ENCODE peak calls at places on chromosomes 4 and X, in nine cellular contexts. C, X, S, Y, E, P, A, B and H are unnamed samples.

GRCh38 chrX:34654939-34655338 is 2.1 kb downstream of the TMEM47 start:
- DNase-seq in Y (no peak), X (no peak), E (no peak), B (no peak), P (no peak), A (peak), S (no peak), C (no peak), H (no peak)

GRCh38 chr4:34953145-34953799 is 1291.0 kb downstream of the ARAP2 start:
- DNase-seq in P (no peak), S (no peak), Y (no peak), C (no peak), E (no peak), B (no peak), X (peak), A (no peak), H (no peak)

GRCh38 chr4:168835880-168836454 is 174.1 kb downstream of the CBR4 start:
- DNase-seq in B (no peak), Y (no peak), P (no peak), S (no peak), A (no peak), E (no peak), C (peak), X (no peak), H (no peak)

GRCh38 chr4:54745031-54745770 is 87.4 kb downstream of the KIT start:
- DNase-seq in E (no peak), S (no peak), C (no peak), A (no peak), B (no peak), P (no peak), X (no peak), Y (no peak), H (no peak)

GRCh38 chrX:104445591-104445990 is 120.4 kb upstream of the IL1RAPL2 start:
- DNase-seq in A (no peak), C (no peak), S (no peak), X (no peak), P (no peak), E (no peak), B (no peak), Y (no peak), H (no peak)

GRCh38 chr4:83664741-83665140 is 128.8 kb downstream of the GPAT3 start:
- DNase-seq in Y (no peak), P (no peak), S (no peak), X (no peak), A (no peak), B (no peak), C (no peak), E (no peak), H (no peak)

GRCh38 chr4:84089652-84090437 is 409.2 kb downstream of the NKX6-1 start:
- DNase-seq in E (no peak), P (no peak), B (no peak), S (no peak), X (no peak), C (no peak), A (no peak), Y (no peak), H (no peak)

GRCh38 chr4:149980941-149981340 is 97.3 kb upstream of the DCLK2 start:
- DNase-seq in X (peak), B (peak), A (peak), C (no peak), S (peak), Y (peak), P (peak), E (peak), H (peak)

GRCh38 chrX:40247848-40248622 is 150.3 kb upstream of the BCOR start:
- DNase-seq in A (no peak), Y (no peak), S (no peak), E (peak), X (no peak), P (no peak), C (no peak), B (no peak), H (no peak)

GRCh38 chr4:113052379-113052951 is 3.0 kb downstream of the ANK2 start:
- DNase-seq in S (no peak), A (peak), Y (peak), E (no peak), X (no peak), C (no peak), B (no peak), P (peak), H (no peak)

GRCh38 chr4:53128959-53129358 is 236.9 kb downstream of the SCFD2 start:
- DNase-seq in Y (no peak), A (no peak), B (no peak), E (no peak), C (no peak), S (no peak), X (no peak), P (no peak), H (no peak)

GRCh38 chrX:10579018-10579752 is 41.2 kb downstream of the MID1 start:
- DNase-seq in X (no peak), C (no peak), Y (no peak), E (no peak), A (peak), P (no peak), S (peak), B (no peak), H (no peak)

GRCh38 chr4:137949746-137950145 is 292.4 kb downstream of the SLC7A11 start:
- DNase-seq in Y (no peak), P (no peak), C (no peak), A (peak), S (no peak), B (no peak), E (no peak), X (no peak), H (no peak)

GRCh38 chr4:180057198-180057821 is 2185.9 kb upstream of the TENM3 start:
- DNase-seq in X (peak), A (peak), C (no peak), P (no peak), E (peak), B (no peak), Y (no peak), S (peak), H (no peak)

GRCh38 chrX:20421275-20421674 is 154.6 kb upstream of the RPS6KA3 start:
- DNase-seq in S (peak), A (peak), Y (no peak), E (no peak), B (no peak), P (no peak), C (no peak), X (no peak), H (no peak)

GRCh38 chrX:39247536-39247935 is 446.3 kb downstream of the MID1IP1 start:
- DNase-seq in P (no peak), Y (no peak), S (no peak), C (no peak), A (no peak), E (no peak), X (no peak), B (no peak), H (no peak)

GRCh38 chr4:144480068-144480467 is 165.9 kb upstream of the HHIP start:
- DNase-seq in X (no peak), Y (no peak), S (no peak), C (no peak), E (no peak), B (no peak), A (no peak), P (no peak), H (no peak)

GRCh38 chrX:148035371-148035770 is 54.2 kb downstream of the FMR1NB start:
- DNase-seq in S (no peak), P (no peak), A (no peak), E (no peak), Y (no peak), B (no peak), C (no peak), X (no peak), H (no peak)

GRCh38 chr4:137307806-137308205 is 224.5 kb downstream of the PCDH18 start:
- DNase-seq in S (peak), B (no peak), E (no peak), C (no peak), Y (no peak), A (peak), P (no peak), X (no peak), H (no peak)

GRCh38 chr4:157819693-157820464 is 352.9 kb downstream of the GASK1B start:
- DNase-seq in P (no peak), Y (no peak), E (no peak), C (peak), A (no peak), X (no peak), S (no peak), B (no peak), H (no peak)

GRCh38 chr4:35966558-35966957 is 277.8 kb downstream of the ARAP2 start:
- DNase-seq in S (no peak), C (no peak), Y (no peak), E (no peak), P (no peak), A (no peak), X (no peak), B (no peak), H (no peak)

GRCh38 chrX:38754102-38754790 is 47.0 kb upstream of the MID1IP1 start:
- DNase-seq in B (peak), C (no peak), S (peak), A (peak), E (peak), X (peak), P (peak), Y (peak), H (peak)

GRCh38 chrX:42385730-42386129 is 392.2 kb downstream of the PPP1R2C start:
- DNase-seq in A (no peak), B (no peak), X (no peak), C (no peak), Y (no peak), E (no peak), S (no peak), P (no peak), H (no peak)

GRCh38 chr4:184815046-184815877 is 10.5 kb downstream of the ACSL1 start:
- DNase-seq in S (peak), B (no peak), P (peak), X (peak), E (peak), A (peak), Y (peak), C (peak), H (no peak)

GRCh38 chrX:43655151-43655676 is 885 bp upstream of the MAOA start:
- DNase-seq in A (peak), B (peak), Y (no peak), E (peak), X (no peak), C (no peak), P (no peak), S (no peak), H (peak)

GRCh38 chrX:30875957-30876356 is 13.1 kb downstream of the TAB3 start:
- DNase-seq in S (no peak), B (no peak), Y (no peak), C (no peak), P (no peak), E (no peak), X (no peak), A (peak), H (no peak)

GRCh38 chr4:64584981-64585557 is 175.8 kb upstream of the TECRL start:
- DNase-seq in A (peak), S (peak), P (peak), Y (peak), C (no peak), B (no peak), X (peak), E (peak), H (no peak)

GRCh38 chr4:55396305-55397023 is 707 bp downstream of the TMEM165 start:
- DNase-seq in B (no peak), E (peak), A (no peak), Y (peak), C (no peak), S (no peak), P (peak), X (peak), H (peak)

GRCh38 chr4:10083331-10083769 is 33.2 kb downstream of the WDR1 start:
- DNase-seq in B (no peak), E (no peak), P (no peak), S (no peak), Y (no peak), X (no peak), C (no peak), A (no peak), H (no peak)

GRCh38 chr4:152485726-152486276 is 50.1 kb downstream of the FBXW7 start:
- DNase-seq in X (no peak), Y (no peak), A (peak), S (no peak), C (no peak), P (no peak), E (no peak), B (no peak), H (peak)

GRCh38 chr4:138401330-138401729 is 159.2 kb upstream of the SLC7A11 start:
- DNase-seq in S (no peak), C (no peak), E (no peak), Y (peak), A (peak), X (no peak), B (no peak), P (no peak), H (no peak)

GRCh38 chr4:23369331-23369730 is 520.5 kb downstream of the PPARGC1A start:
- DNase-seq in Y (peak), C (no peak), S (no peak), X (no peak), B (no peak), E (no peak), P (no peak), A (no peak), H (no peak)